ENCODE peak calls at places on chromosome X, in nine cellular contexts. One of them, this sample, is unnamed.

GRCh38 chrX:30892591-30892990 is 3.5 kb upstream of the TAB3 start:
- DNase-seq in HCT116: peak
- DNase-seq in spleen: no peak
- DNase-seq in ovary: no peak
- DNase-seq in right lobe of liver: no peak
- DNase-seq in transverse colon: no peak
- DNase-seq in IMR-90: no peak
- DNase-seq in GM12892: no peak
- DNase-seq in K562: no peak
- DNase-seq in this sample: no peak

GRCh38 chrX:530726-531610 is 99.6 kb upstream of the SHOX start:
- DNase-seq in ovary: no peak
- DNase-seq in GM12892: no peak
- DNase-seq in right lobe of liver: no peak
- DNase-seq in HCT116: no peak
- DNase-seq in transverse colon: no peak
- DNase-seq in spleen: no peak
- DNase-seq in IMR-90: no peak
- DNase-seq in K562: no peak
- DNase-seq in this sample: no peak

GRCh38 chrX:7689791-7690412 is 153.1 kb upstream of the VCX start:
- DNase-seq in IMR-90: no peak
- DNase-seq in spleen: no peak
- DNase-seq in transverse colon: no peak
- DNase-seq in K562: no peak
- DNase-seq in right lobe of liver: no peak
- DNase-seq in ovary: no peak
- DNase-seq in GM12892: no peak
- DNase-seq in HCT116: no peak
- DNase-seq in this sample: no peak

GRCh38 chrX:144681501-144681900 is 565.8 kb upstream of the SPANXN1 start:
- DNase-seq in HCT116: no peak
- DNase-seq in right lobe of liver: no peak
- DNase-seq in transverse colon: no peak
- DNase-seq in spleen: no peak
- DNase-seq in ovary: no peak
- DNase-seq in GM12892: no peak
- DNase-seq in IMR-90: no peak
- DNase-seq in K562: no peak
- DNase-seq in this sample: no peak

GRCh38 chrX:103817502-103817901 is 14.6 kb downstream of the RAB9B start:
- DNase-seq in ovary: no peak
- DNase-seq in spleen: no peak
- DNase-seq in K562: peak
- DNase-seq in IMR-90: peak
- DNase-seq in HCT116: peak
- DNase-seq in right lobe of liver: no peak
- DNase-seq in transverse colon: no peak
- DNase-seq in GM12892: no peak
- DNase-seq in this sample: no peak

GRCh38 chrX:54357414-54358377 is at the start of gene WNK3:
- DNase-seq in HCT116: no peak
- DNase-seq in IMR-90: peak
- DNase-seq in K562: no peak
- DNase-seq in GM12892: peak
- DNase-seq in spleen: peak
- DNase-seq in transverse colon: peak
- DNase-seq in ovary: peak
- DNase-seq in right lobe of liver: peak
- DNase-seq in this sample: peak

GRCh38 chrX:114344756-114345155 is 239.1 kb upstream of the HTR2C start:
- DNase-seq in spleen: no peak
- DNase-seq in transverse colon: no peak
- DNase-seq in right lobe of liver: no peak
- DNase-seq in HCT116: peak
- DNase-seq in IMR-90: peak
- DNase-seq in GM12892: no peak
- DNase-seq in ovary: no peak
- DNase-seq in K562: peak
- DNase-seq in this sample: no peak

GRCh38 chrX:117508021-117508420 is 608.6 kb downstream of the KLHL13 start:
- DNase-seq in ovary: no peak
- DNase-seq in right lobe of liver: no peak
- DNase-seq in IMR-90: no peak
- DNase-seq in spleen: no peak
- DNase-seq in K562: no peak
- DNase-seq in transverse colon: no peak
- DNase-seq in GM12892: no peak
- DNase-seq in HCT116: no peak
- DNase-seq in this sample: no peak

GRCh38 chrX:68831405-68832100 is 2.7 kb downstream of the EFNB1 start:
- DNase-seq in spleen: no peak
- DNase-seq in HCT116: no peak
- DNase-seq in right lobe of liver: no peak
- DNase-seq in IMR-90: peak
- DNase-seq in ovary: no peak
- DNase-seq in transverse colon: no peak
- DNase-seq in K562: no peak
- DNase-seq in GM12892: no peak
- DNase-seq in this sample: no peak

GRCh38 chrX:24979081-24979480 is 36.7 kb downstream of the ARX start:
- DNase-seq in IMR-90: peak
- DNase-seq in spleen: no peak
- DNase-seq in right lobe of liver: no peak
- DNase-seq in HCT116: no peak
- DNase-seq in GM12892: no peak
- DNase-seq in transverse colon: no peak
- DNase-seq in ovary: no peak
- DNase-seq in K562: no peak
- DNase-seq in this sample: no peak

GRCh38 chrX:38652934-38653442 is 91.6 kb downstream of the TSPAN7 start:
- DNase-seq in right lobe of liver: no peak
- DNase-seq in ovary: no peak
- DNase-seq in IMR-90: no peak
- DNase-seq in GM12892: no peak
- DNase-seq in transverse colon: no peak
- DNase-seq in K562: peak
- DNase-seq in HCT116: no peak
- DNase-seq in spleen: no peak
- DNase-seq in this sample: no peak

GRCh38 chrX:24334473-24334872 is 20.6 kb upstream of the SUPT20HL2 start:
- DNase-seq in spleen: no peak
- DNase-seq in K562: no peak
- DNase-seq in IMR-90: peak
- DNase-seq in HCT116: no peak
- DNase-seq in right lobe of liver: no peak
- DNase-seq in transverse colon: no peak
- DNase-seq in ovary: no peak
- DNase-seq in GM12892: no peak
- DNase-seq in this sample: no peak

GRCh38 chrX:24204331-24204730 is 54.8 kb downstream of the ZFX start:
- DNase-seq in K562: no peak
- DNase-seq in ovary: no peak
- DNase-seq in spleen: no peak
- DNase-seq in transverse colon: no peak
- DNase-seq in right lobe of liver: no peak
- DNase-seq in GM12892: no peak
- DNase-seq in HCT116: no peak
- DNase-seq in IMR-90: peak
- DNase-seq in this sample: no peak

DNA sequence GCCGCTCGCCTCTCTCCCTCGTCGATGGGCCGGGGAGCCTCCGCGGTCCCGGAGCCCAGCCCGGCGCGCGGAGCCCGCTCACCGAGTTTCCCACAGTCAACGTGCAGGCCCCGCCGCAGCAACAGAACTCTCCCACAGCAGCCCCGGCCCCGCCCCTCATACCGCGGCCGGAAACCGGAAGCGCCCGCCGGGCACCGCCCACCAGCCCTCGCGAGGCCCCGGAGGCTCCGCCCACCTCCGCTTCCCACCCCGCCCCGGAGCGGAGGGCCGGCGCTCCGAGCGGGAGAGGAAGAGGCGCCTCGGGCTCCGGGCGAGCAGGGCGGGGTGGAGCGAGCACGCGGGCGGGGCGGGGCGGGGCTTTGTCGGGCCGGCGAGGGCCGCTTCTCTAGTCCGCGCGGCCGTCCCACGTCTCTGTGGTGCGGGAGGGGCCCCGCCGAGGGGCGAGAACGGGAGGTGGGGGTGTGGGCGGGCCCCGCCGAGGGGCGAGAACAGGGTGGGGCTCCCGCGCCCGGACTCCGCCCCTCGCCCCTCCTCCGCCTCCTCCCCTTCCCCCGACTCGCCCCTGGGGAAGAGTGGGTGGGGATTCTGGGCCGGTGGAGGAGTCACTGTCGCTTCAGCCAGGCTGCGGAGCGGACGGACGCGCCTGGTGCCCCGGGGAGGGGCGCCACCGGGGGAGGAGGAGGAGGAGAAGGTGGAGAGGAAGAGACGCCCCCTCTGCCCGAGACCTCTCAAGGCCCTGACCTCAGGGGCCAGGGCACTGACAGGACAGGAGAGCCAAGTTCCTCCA is at the start of the genes ABCD1 and BCAP31:
- DNase-seq in GM12892: peak
- DNase-seq in HCT116: peak
- DNase-seq in transverse colon: peak
- DNase-seq in IMR-90: peak
- DNase-seq in ovary: peak
- DNase-seq in right lobe of liver: peak
- DNase-seq in K562: peak
- DNase-seq in spleen: peak
- DNase-seq in this sample: peak
- TF ChIP-seq POLR2A in GM12892: peak
- TF ChIP-seq POLR2A in HCT116: no peak
- TF ChIP-seq POLR2A in transverse colon: peak
- TF ChIP-seq POLR2A in IMR-90: peak
- TF ChIP-seq POLR2A in ovary: peak
- TF ChIP-seq POLR2A in right lobe of liver: peak
- TF ChIP-seq POLR2A in K562: peak
- TF ChIP-seq POLR2A in spleen: peak
- TF ChIP-seq POLR2A in this sample: peak

GRCh38 chrX:48676106-48676892 is 7.3 kb upstream of the WAS start:
- DNase-seq in K562: peak
- DNase-seq in transverse colon: peak
- DNase-seq in ovary: peak
- DNase-seq in spleen: peak
- DNase-seq in right lobe of liver: peak
- DNase-seq in IMR-90: peak
- DNase-seq in GM12892: peak
- DNase-seq in HCT116: peak
- DNase-seq in this sample: peak
- TF ChIP-seq POLR2A in K562: peak
- TF ChIP-seq POLR2A in transverse colon: peak
- TF ChIP-seq POLR2A in ovary: peak
- TF ChIP-seq POLR2A in spleen: peak
- TF ChIP-seq POLR2A in right lobe of liver: peak
- TF ChIP-seq POLR2A in IMR-90: no peak
- TF ChIP-seq POLR2A in GM12892: peak
- TF ChIP-seq POLR2A in HCT116: peak
- TF ChIP-seq POLR2A in this sample: peak

GRCh38 chrX:13690836-13691235 is 1.9 kb downstream of the RAB9A start:
- DNase-seq in transverse colon: no peak
- DNase-seq in right lobe of liver: no peak
- DNase-seq in ovary: no peak
- DNase-seq in spleen: no peak
- DNase-seq in HCT116: no peak
- DNase-seq in K562: no peak
- DNase-seq in IMR-90: no peak
- DNase-seq in GM12892: no peak
- DNase-seq in this sample: no peak

GRCh38 chrX:13688384-13688771 is 550 bp upstream of the RAB9A start:
- DNase-seq in ovary: no peak
- DNase-seq in GM12892: no peak
- DNase-seq in spleen: no peak
- DNase-seq in right lobe of liver: no peak
- DNase-seq in HCT116: no peak
- DNase-seq in IMR-90: no peak
- DNase-seq in transverse colon: no peak
- DNase-seq in K562: peak
- DNase-seq in this sample: no peak

GRCh38 chrX:13687203-13687602 is 1.7 kb upstream of the RAB9A start:
- DNase-seq in transverse colon: no peak
- DNase-seq in K562: no peak
- DNase-seq in ovary: no peak
- DNase-seq in right lobe of liver: no peak
- DNase-seq in IMR-90: no peak
- DNase-seq in spleen: no peak
- DNase-seq in GM12892: no peak
- DNase-seq in HCT116: no peak
- DNase-seq in this sample: no peak

GRCh38 chrX:13689519-13690211 is 737 bp downstream of the RAB9A start:
- DNase-seq in right lobe of liver: no peak
- DNase-seq in IMR-90: peak
- DNase-seq in K562: no peak
- DNase-seq in ovary: no peak
- DNase-seq in transverse colon: no peak
- DNase-seq in spleen: no peak
- DNase-seq in HCT116: no peak
- DNase-seq in GM12892: no peak
- DNase-seq in this sample: no peak

DNA sequence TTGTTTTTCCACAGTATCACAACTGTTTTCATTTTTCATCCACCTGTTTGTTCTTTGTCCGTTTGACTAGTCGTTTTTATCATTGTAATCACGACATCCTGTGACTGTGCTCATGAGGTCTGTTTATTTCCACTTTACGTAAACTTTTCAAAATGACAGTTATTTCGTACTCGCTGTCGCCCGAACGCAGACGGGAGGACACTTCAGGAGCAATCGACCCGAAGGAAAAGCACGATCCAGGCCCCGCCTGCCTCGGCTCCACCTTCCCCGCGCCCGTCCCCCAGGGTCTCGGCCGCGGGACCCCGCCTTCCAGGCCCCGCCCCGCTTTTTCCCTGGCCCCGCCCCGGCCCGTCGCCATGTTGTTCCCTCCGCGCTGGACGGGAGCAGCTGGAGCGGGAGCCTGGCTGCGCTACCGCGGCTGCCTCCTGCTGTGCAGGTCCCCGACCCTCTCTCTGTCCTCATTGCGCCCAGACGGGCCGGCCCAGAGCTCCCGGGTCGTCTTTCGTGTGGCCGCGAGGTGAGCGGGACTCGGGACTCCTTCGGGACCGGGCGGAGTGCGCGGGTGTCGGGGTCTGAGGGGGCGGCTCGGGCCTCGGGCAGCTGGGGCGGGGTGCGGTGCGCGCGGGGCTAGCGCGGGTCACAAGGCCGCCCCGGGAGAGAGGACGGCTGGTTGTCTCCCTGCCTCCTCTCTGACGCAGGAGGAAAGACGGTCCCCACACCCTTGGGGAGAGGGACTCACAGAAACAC is at the start of gene RAB9A:
- DNase-seq in GM12892: peak
- DNase-seq in transverse colon: peak
- DNase-seq in spleen: peak
- DNase-seq in ovary: peak
- DNase-seq in K562: peak
- DNase-seq in IMR-90: peak
- DNase-seq in right lobe of liver: peak
- DNase-seq in HCT116: peak
- DNase-seq in this sample: peak
- TF ChIP-seq POLR2A in GM12892: peak
- TF ChIP-seq POLR2A in transverse colon: peak
- TF ChIP-seq POLR2A in spleen: no peak
- TF ChIP-seq POLR2A in ovary: peak
- TF ChIP-seq POLR2A in K562: peak
- TF ChIP-seq POLR2A in IMR-90: peak
- TF ChIP-seq POLR2A in right lobe of liver: peak
- TF ChIP-seq POLR2A in HCT116: no peak
- TF ChIP-seq POLR2A in this sample: peak

GRCh38 chrX:71095971-71096701 is 485 bp downstream of the FOXO4 start:
- DNase-seq in ovary: peak
- DNase-seq in IMR-90: peak
- DNase-seq in HCT116: peak
- DNase-seq in K562: no peak
- DNase-seq in transverse colon: peak
- DNase-seq in spleen: peak
- DNase-seq in right lobe of liver: no peak
- DNase-seq in GM12892: no peak
- DNase-seq in this sample: peak
- TF ChIP-seq POLR2A in ovary: peak
- TF ChIP-seq POLR2A in IMR-90: no peak
- TF ChIP-seq POLR2A in HCT116: no peak
- TF ChIP-seq POLR2A in K562: no peak
- TF ChIP-seq POLR2A in transverse colon: peak
- TF ChIP-seq POLR2A in spleen: no peak
- TF ChIP-seq POLR2A in right lobe of liver: no peak
- TF ChIP-seq POLR2A in GM12892: no peak
- TF ChIP-seq POLR2A in this sample: no peak